ENCODE peak calls at places on chromosome X, in four cellular contexts. One of them, this sample, is unnamed. For H3K4me1, the result is how much of the 10 kb centered on the place peaks cover.

GRCh38 chrX:72394518-72395163 is 88.9 kb upstream of the CITED1 start:
- DNase-seq in psoas muscle: peak
- DNase-seq in upper lobe of left lung: no peak
- DNase-seq in lower lobe of right lung: no peak
- DNase-seq in this sample: peak

GRCh38 chrX:24423960-24424359 is 41.1 kb upstream of the PDK3 start:
- DNase-seq in lower lobe of right lung: no peak
- DNase-seq in psoas muscle: no peak
- DNase-seq in upper lobe of left lung: no peak
- DNase-seq in this sample: no peak

GRCh38 chrX:131723646-131724045 is 179.8 kb downstream of the OR13H1 start:
- DNase-seq in upper lobe of left lung: no peak
- DNase-seq in psoas muscle: no peak
- DNase-seq in lower lobe of right lung: no peak
- DNase-seq in this sample: no peak

GRCh38 chrX:38811515-38812239 is 10.4 kb downstream of the MID1IP1 start:
- DNase-seq in psoas muscle: no peak
- DNase-seq in upper lobe of left lung: no peak
- DNase-seq in lower lobe of right lung: no peak
- DNase-seq in this sample: no peak

GRCh38 chrX:100976211-100976610 is 6.7 kb downstream of the ARL13A start:
- DNase-seq in psoas muscle: no peak
- DNase-seq in upper lobe of left lung: no peak
- DNase-seq in lower lobe of right lung: no peak
- DNase-seq in this sample: no peak

GRCh38 chrX:29707088-29707487 is 508.3 kb upstream of the MAGEB2 start:
- DNase-seq in lower lobe of right lung: no peak
- DNase-seq in psoas muscle: no peak
- DNase-seq in upper lobe of left lung: no peak
- DNase-seq in this sample: no peak

GRCh38 chrX:106927700-106928099 is 7.5 kb downstream of the CLDN2 start:
- DNase-seq in upper lobe of left lung: no peak
- DNase-seq in lower lobe of right lung: no peak
- DNase-seq in psoas muscle: no peak
- DNase-seq in this sample: no peak

GRCh38 chrX:49999048-49999447 is 76.7 kb downstream of the CLCN5 start:
- DNase-seq in upper lobe of left lung: no peak
- DNase-seq in lower lobe of right lung: no peak
- DNase-seq in psoas muscle: no peak
- DNase-seq in this sample: no peak

GRCh38 chrX:16451331-16451730 is 198.6 kb upstream of the S100G start:
- DNase-seq in psoas muscle: no peak
- DNase-seq in upper lobe of left lung: no peak
- DNase-seq in lower lobe of right lung: no peak
- DNase-seq in this sample: no peak

GRCh38 chrX:102957751-102958150 is 20.7 kb downstream of the RAB40AL start:
- DNase-seq in lower lobe of right lung: no peak
- DNase-seq in upper lobe of left lung: no peak
- DNase-seq in psoas muscle: no peak
- DNase-seq in this sample: no peak

GRCh38 chrX:46408553-46409407 is 136.4 kb downstream of the ZNF674 start:
- DNase-seq in psoas muscle: peak
- DNase-seq in upper lobe of left lung: no peak
- DNase-seq in lower lobe of right lung: peak
- DNase-seq in this sample: peak

GRCh38 chrX:154728791-154729190 is 22.1 kb downstream of the GAB3 start:
- DNase-seq in psoas muscle: no peak
- DNase-seq in lower lobe of right lung: no peak
- DNase-seq in upper lobe of left lung: no peak
- DNase-seq in this sample: no peak

GRCh38 chrX:154729439-154729838 is 21.4 kb downstream of the GAB3 start:
- DNase-seq in upper lobe of left lung: no peak
- DNase-seq in psoas muscle: no peak
- DNase-seq in lower lobe of right lung: no peak
- DNase-seq in this sample: no peak

GRCh38 chrX:154730271-154730883 is 20.5 kb downstream of the GAB3 start:
- DNase-seq in lower lobe of right lung: peak
- DNase-seq in upper lobe of left lung: no peak
- DNase-seq in psoas muscle: peak
- DNase-seq in this sample: no peak

GRCh38 chrX:154724999-154725756 is 25.7 kb downstream of the GAB3 start:
- DNase-seq in upper lobe of left lung: no peak
- DNase-seq in lower lobe of right lung: no peak
- DNase-seq in psoas muscle: no peak
- DNase-seq in this sample: no peak

DNA sequence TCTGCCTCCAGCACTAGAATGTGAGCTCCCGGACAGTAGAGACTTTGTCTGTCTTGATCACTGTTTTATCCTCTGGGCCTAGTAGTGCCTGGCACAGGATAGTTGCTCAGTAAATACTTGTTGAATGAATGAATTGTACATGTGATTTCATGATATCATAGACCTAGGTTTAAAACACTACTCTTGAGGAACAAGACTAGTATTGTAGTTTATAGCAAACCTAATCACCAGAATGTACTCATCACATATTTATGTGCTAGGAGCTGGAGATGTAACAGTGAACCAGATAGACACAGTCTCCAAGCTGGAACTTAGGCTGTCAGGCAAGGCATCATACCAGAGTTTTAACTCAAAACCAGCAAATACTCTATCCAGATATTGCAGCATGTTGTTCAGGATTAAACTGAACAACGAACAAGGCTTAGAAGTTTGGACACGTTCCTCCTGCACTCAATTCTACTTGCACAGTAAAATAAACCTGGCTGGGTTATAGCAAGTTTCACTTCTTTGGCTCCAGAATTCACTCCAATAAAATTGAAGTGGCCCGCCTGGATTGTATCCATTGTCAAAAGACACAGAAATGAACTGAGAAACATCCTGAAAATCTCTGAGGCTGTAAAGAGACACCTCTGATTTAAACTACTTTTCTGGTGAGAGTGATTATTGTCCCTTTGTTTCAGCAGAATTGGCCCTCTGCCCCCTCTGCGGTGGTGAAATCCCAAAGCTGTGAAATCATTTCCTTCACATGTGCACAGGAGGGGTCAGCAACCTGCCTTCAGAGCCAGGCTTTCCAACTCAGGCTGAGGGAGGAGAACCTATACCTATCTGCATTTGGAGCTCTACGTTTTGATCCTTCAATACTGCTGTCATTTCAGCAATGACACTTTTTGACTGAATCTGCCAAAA is 23.2 kb downstream of the GAB3 start:
- DNase-seq in lower lobe of right lung: peak
- DNase-seq in upper lobe of left lung: no peak
- DNase-seq in psoas muscle: peak
- DNase-seq in this sample: peak
- H3K4me1 ChIP-seq in lower lobe of right lung: half or more
- H3K4me1 ChIP-seq in upper lobe of left lung: half or more
- H3K4me1 ChIP-seq in psoas muscle: under half
- H3K4me1 ChIP-seq in this sample: under half

GRCh38 chrX:152913354-152913753 is 15.5 kb downstream of the ZNF185 start:
- DNase-seq in upper lobe of left lung: no peak
- DNase-seq in lower lobe of right lung: no peak
- DNase-seq in psoas muscle: no peak
- DNase-seq in this sample: no peak
- H3K27ac ChIP-seq in upper lobe of left lung: no peak
- H3K27ac ChIP-seq in lower lobe of right lung: no peak
- H3K27ac ChIP-seq in psoas muscle: no peak
- H3K27ac ChIP-seq in this sample: no peak

DNA sequence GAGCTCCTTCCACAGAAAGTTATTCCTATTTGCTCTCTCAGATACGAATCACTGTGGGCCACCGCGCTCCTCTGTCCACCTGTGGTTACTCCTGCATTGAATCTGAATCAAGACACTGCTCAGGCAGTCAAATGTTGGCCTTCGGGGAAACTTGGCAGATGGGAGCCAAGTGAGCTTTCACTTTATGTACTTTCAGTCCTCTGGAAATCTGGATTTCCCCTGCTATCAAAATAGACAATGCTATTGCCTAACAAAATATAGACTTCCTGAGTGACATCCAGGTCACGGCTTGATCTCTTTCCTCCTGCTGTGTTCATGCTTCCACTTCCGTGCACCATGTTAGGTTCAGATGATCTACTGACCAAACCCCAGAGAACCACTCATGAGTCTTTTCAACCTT is 43.8 kb downstream of the FHL1 start:
- DNase-seq in psoas muscle: peak
- DNase-seq in upper lobe of left lung: no peak
- DNase-seq in lower lobe of right lung: no peak
- DNase-seq in this sample: no peak
- H3K4me1 ChIP-seq in psoas muscle: under half
- H3K4me1 ChIP-seq in upper lobe of left lung: under half
- H3K4me1 ChIP-seq in lower lobe of right lung: under half
- H3K4me1 ChIP-seq in this sample: half or more

GRCh38 chrX:13752141-13752540 is 17.6 kb downstream of the OFD1 start:
- DNase-seq in upper lobe of left lung: no peak
- DNase-seq in lower lobe of right lung: no peak
- DNase-seq in psoas muscle: no peak
- DNase-seq in this sample: no peak
- H3K27ac ChIP-seq in upper lobe of left lung: no peak
- H3K27ac ChIP-seq in lower lobe of right lung: no peak
- H3K27ac ChIP-seq in psoas muscle: no peak
- H3K27ac ChIP-seq in this sample: no peak

DNA sequence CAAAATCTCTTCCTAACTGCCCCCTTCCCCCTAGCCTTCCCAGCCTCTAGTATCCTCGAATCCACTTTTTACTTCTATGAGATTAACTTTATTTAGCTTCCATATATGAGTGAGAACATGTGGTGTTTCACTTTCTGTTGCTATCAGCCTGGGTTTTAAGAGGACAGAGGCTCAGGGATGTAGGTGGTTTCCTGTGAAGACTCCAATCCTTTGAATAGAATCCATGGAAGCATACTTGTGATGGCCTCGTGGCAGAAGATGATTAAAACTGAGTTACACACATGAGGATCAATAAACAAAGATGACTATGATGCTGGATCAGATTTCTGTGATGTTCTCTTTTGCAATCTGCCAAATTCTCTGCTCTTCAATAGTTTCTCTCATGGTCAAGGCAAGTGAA is 29.8 kb downstream of the CD99L2 start:
- DNase-seq in psoas muscle: no peak
- DNase-seq in upper lobe of left lung: no peak
- DNase-seq in lower lobe of right lung: no peak
- DNase-seq in this sample: no peak
- H3K4me1 ChIP-seq in psoas muscle: under half
- H3K4me1 ChIP-seq in upper lobe of left lung: under half
- H3K4me1 ChIP-seq in lower lobe of right lung: under half
- H3K4me1 ChIP-seq in this sample: under half

DNA sequence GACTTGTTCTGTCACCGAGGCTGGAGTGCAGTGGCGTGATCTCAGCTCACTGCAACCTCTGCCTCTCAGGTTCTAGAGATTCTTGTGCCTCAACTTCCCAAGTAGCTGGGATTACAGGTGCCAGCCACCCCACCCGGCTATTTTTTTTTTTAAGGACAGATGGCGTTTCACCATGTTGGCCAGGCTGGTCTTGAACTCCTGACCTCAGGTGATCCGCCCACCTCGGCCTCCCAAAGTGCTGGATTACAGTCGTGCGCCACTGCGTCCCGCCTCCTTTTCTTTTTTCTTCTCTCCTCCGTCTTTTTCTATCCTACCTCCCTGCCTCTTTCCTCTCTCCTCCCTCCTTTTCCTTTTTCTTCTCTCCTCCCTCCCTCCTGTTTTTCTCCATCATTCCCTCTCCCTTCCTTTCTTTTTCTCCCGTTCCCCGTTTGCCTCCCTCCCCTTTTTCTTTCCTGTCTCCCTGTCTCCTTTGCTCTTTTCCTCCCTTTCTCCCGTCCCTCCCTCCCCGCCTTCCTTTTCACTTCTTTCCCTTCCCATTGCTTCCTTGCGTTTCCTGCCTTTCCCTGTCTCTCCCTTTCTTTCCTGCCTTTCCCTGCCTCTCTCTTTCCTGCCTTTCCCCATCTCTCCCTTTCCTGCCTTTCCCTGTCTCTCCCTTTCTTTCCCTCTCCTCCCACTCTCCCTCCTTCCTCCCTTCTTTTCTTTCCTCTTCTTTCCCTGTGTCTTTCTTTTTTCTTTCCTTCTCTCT is 2.1 kb upstream of the SLC25A6 start:
- DNase-seq in psoas muscle: peak
- DNase-seq in lower lobe of right lung: peak
- DNase-seq in upper lobe of left lung: no peak
- DNase-seq in this sample: peak
- H3K27ac ChIP-seq in psoas muscle: peak
- H3K27ac ChIP-seq in lower lobe of right lung: no peak
- H3K27ac ChIP-seq in upper lobe of left lung: no peak
- H3K27ac ChIP-seq in this sample: peak

GRCh38 chrX:40471965-40472648 is 108.7 kb upstream of the ATP6AP2 start:
- DNase-seq in lower lobe of right lung: peak
- DNase-seq in psoas muscle: no peak
- DNase-seq in upper lobe of left lung: no peak
- DNase-seq in this sample: no peak
- H3K4me1 ChIP-seq in lower lobe of right lung: under half
- H3K4me1 ChIP-seq in psoas muscle: under half
- H3K4me1 ChIP-seq in upper lobe of left lung: under half
- H3K4me1 ChIP-seq in this sample: under half

GRCh38 chrX:153792368-153792767 is 1.8 kb downstream of the IDH3G start:
- DNase-seq in psoas muscle: no peak
- DNase-seq in upper lobe of left lung: peak
- DNase-seq in lower lobe of right lung: no peak
- DNase-seq in this sample: no peak
- H3K27ac ChIP-seq in psoas muscle: no peak
- H3K27ac ChIP-seq in upper lobe of left lung: peak
- H3K27ac ChIP-seq in lower lobe of right lung: no peak
- H3K27ac ChIP-seq in this sample: no peak

GRCh38 chrX:17527932-17528331 is 152.9 kb downstream of the NHS start:
- DNase-seq in upper lobe of left lung: no peak
- DNase-seq in psoas muscle: no peak
- DNase-seq in lower lobe of right lung: no peak
- DNase-seq in this sample: no peak

GRCh38 chrX:17525266-17525665 is 150.3 kb downstream of the NHS start:
- DNase-seq in lower lobe of right lung: no peak
- DNase-seq in psoas muscle: no peak
- DNase-seq in upper lobe of left lung: no peak
- DNase-seq in this sample: no peak

GRCh38 chrX:17527135-17527701 is 152.2 kb downstream of the NHS start:
- DNase-seq in psoas muscle: no peak
- DNase-seq in lower lobe of right lung: peak
- DNase-seq in upper lobe of left lung: no peak
- DNase-seq in this sample: peak

GRCh38 chrX:17529349-17529748 is 154.3 kb downstream of the NHS start:
- DNase-seq in lower lobe of right lung: no peak
- DNase-seq in psoas muscle: no peak
- DNase-seq in upper lobe of left lung: no peak
- DNase-seq in this sample: no peak

GRCh38 chrX:17525762-17526555 is 151.0 kb downstream of the NHS start:
- DNase-seq in lower lobe of right lung: no peak
- DNase-seq in upper lobe of left lung: no peak
- DNase-seq in psoas muscle: no peak
- DNase-seq in this sample: no peak
- H3K4me1 ChIP-seq in lower lobe of right lung: under half
- H3K4me1 ChIP-seq in upper lobe of left lung: under half
- H3K4me1 ChIP-seq in psoas muscle: under half
- H3K4me1 ChIP-seq in this sample: under half

This sample was measured in tibial artery.